ENCODE peak calls at places on chromosomes 7 and 10, in four cellular contexts. I, V, W and J are unnamed samples. For H3K36me3, the result is how much of the 10 kb centered on the place peaks cover.

GRCh38 chr7:4742051-4742573 is 33.3 kb upstream of the AP5Z1 start:
- DNase-seq in W (no peak), V (peak), I (no peak), J (no peak)

GRCh38 chr10:73003822-73004221 is 49.2 kb upstream of the PLA2G12B start:
- DNase-seq in I (no peak), V (no peak), W (no peak), J (no peak)

GRCh38 chr10:69847458-69847857 is 45.8 kb downstream of the COL13A1 start:
- DNase-seq in W (no peak), I (no peak), V (peak), J (no peak)

GRCh38 chr10:48215148-48215982 is 59.1 kb downstream of the FRMPD2 start:
- DNase-seq in W (peak), I (peak), V (peak), J (peak)

GRCh38 chr10:92162541-92162940 is 128.3 kb downstream of the CPEB3 start:
- DNase-seq in V (no peak), I (no peak), W (no peak), J (no peak)

GRCh38 chr7:69537691-69538090 is 60.6 kb upstream of the AUTS2 start:
- DNase-seq in W (no peak), I (no peak), V (no peak), J (no peak)

GRCh38 chr10:44774676-44775401 is 136.3 kb upstream of the TMEM72 start:
- DNase-seq in W (no peak), V (no peak), I (peak), J (no peak)

GRCh38 chr10:3095373-3096139 is 28.2 kb downstream of the PFKP start:
- DNase-seq in V (peak), W (peak), I (peak), J (no peak)

GRCh38 chr10:93463723-93464511 is 18.2 kb downstream of the MYOF start:
- DNase-seq in V (no peak), W (no peak), I (peak), J (no peak)

GRCh38 chr10:63760034-63760707 is 239.0 kb downstream of the REEP3 start:
- DNase-seq in W (no peak), V (no peak), I (peak), J (no peak)

GRCh38 chr10:84358743-84359142 is 30.4 kb downstream of the CCSER2 start:
- DNase-seq in W (no peak), I (no peak), V (no peak), J (no peak)

GRCh38 chr10:104103956-104104355 is 18.0 kb upstream of the SFR1 start:
- DNase-seq in W (no peak), V (no peak), I (no peak), J (no peak)

GRCh38 chr10:116163732-116164131 is 109.3 kb downstream of the GFRA1 start:
- DNase-seq in W (no peak), I (no peak), V (no peak), J (no peak)

GRCh38 chr10:44186150-44186549 is 198.7 kb downstream of the CXCL12 start:
- DNase-seq in V (no peak), I (peak), W (no peak), J (no peak)

GRCh38 chr10:99329891-99330674 is 927 bp downstream of the CNNM1 start:
- DNase-seq in W (no peak), V (peak), I (peak), J (no peak)

GRCh38 chr10:77641344-77641743 is 3.7 kb upstream of the KCNMA1 start:
- DNase-seq in I (no peak), W (no peak), V (no peak), J (no peak)

GRCh38 chr10:61890881-61891409 is 10.6 kb upstream of the ARID5B start:
- DNase-seq in W (no peak), I (no peak), V (no peak), J (no peak)

GRCh38 chr7:6649241-6649961 is 12.3 kb downstream of the ZNF316 start:
- DNase-seq in W (no peak), I (no peak), V (no peak), J (no peak)

GRCh38 chr7:91630581-91631370 is 249.7 kb downstream of the MTERF1 start:
- DNase-seq in V (no peak), I (peak), W (no peak), J (no peak)

GRCh38 chr10:3763035-3763456 is 22.0 kb downstream of the KLF6 start:
- DNase-seq in I (peak), V (peak), W (peak), J (no peak)

GRCh38 chr7:134693256-134693655 is 46.6 kb downstream of the BPGM start:
- DNase-seq in V (peak), I (peak), W (no peak), J (no peak)

GRCh38 chr10:67695555-67695954 is 440 bp downstream of the CTNNA3 start:
- DNase-seq in V (no peak), I (no peak), W (no peak), J (no peak)

GRCh38 chr7:148045521-148045920 is 545.0 kb upstream of the C7orf33 start:
- DNase-seq in W (no peak), I (no peak), V (no peak), J (no peak)

GRCh38 chr10:109902992-109903947 is 20.0 kb downstream of the XPNPEP1 start:
- DNase-seq in W (no peak), V (no peak), I (peak), J (no peak)

GRCh38 chr10:38003588-38003987 is 6.9 kb upstream of the ZNF33A start:
- DNase-seq in W (no peak), V (no peak), I (no peak), J (no peak)

GRCh38 chr7:32357535-32358277 is 132.5 kb downstream of the LSM5 start:
- DNase-seq in V (no peak), I (peak), W (no peak), J (no peak)

GRCh38 chr10:81018898-81019890 is 481.5 kb downstream of the SH2D4B start:
- DNase-seq in V (peak), I (peak), W (peak), J (peak)

GRCh38 chr10:75987610-75988009 is 556.2 kb downstream of the LRMDA start:
- DNase-seq in V (peak), I (peak), W (no peak), J (no peak)

GRCh38 chr7:45181991-45182855 is 24.6 kb downstream of the RAMP3 start:
- DNase-seq in I (no peak), V (no peak), W (no peak), J (no peak)

GRCh38 chr7:99767662-99768061 is 16.3 kb downstream of the CYP3A4 start:
- DNase-seq in V (no peak), I (no peak), W (no peak), J (no peak)

GRCh38 chr7:86372262-86372661 is 271.4 kb upstream of the GRM3 start:
- DNase-seq in V (no peak), W (no peak), I (no peak), J (no peak)

GRCh38 chr10:14781763-14782162 is 7.1 kb upstream of the FAM107B start:
- DNase-seq in V (peak), W (no peak), I (no peak), J (no peak)

GRCh38 chr10:3538850-3539531 is 246.0 kb downstream of the KLF6 start:
- DNase-seq in V (peak), W (peak), I (peak), J (no peak)

GRCh38 chr10:113473851-113474250 is 79.0 kb upstream of the HABP2 start:
- DNase-seq in V (no peak), W (no peak), I (peak), J (no peak)

GRCh38 chr10:49237985-49238384 is 49.8 kb upstream of the TMEM273 start:
- DNase-seq in I (no peak), W (no peak), V (no peak), J (no peak)

GRCh38 chr7:151704284-151704968 is 172.5 kb downstream of the PRKAG2 start:
- DNase-seq in V (no peak), W (no peak), I (no peak), J (no peak)

GRCh38 chr7:123682690-123683089 is 27.0 kb downstream of the LMOD2 start:
- DNase-seq in W (peak), I (peak), V (peak), J (no peak)
- H3K36me3 ChIP-seq in W (under half), I (under half), V (under half), J (under half)

GRCh38 chr7:30668102-30668501 is 14.2 kb downstream of the CRHR2 start:
- DNase-seq in W (no peak), V (no peak), I (no peak), J (no peak)
- H3K36me3 ChIP-seq in W (under half), V (under half), I (under half), J (under half)

GRCh38 chr7:106962751-106963150 is 81.8 kb upstream of the PRKAR2B start:
- DNase-seq in W (no peak), I (no peak), V (no peak), J (no peak)
- H3K36me3 ChIP-seq in W (under half), I (under half), V (under half), J (under half)

GRCh38 chr7:100808354-100808875 is 18.9 kb downstream of the EPHB4 start:
- DNase-seq in I (no peak), V (no peak), W (no peak), J (no peak)
- H3K36me3 ChIP-seq in I (under half), V (under half), W (under half), J (under half)

GRCh38 chr10:816958-817357 is 114.5 kb downstream of the LARP4B start:
- DNase-seq in I (no peak), V (no peak), W (no peak), J (no peak)

GRCh38 chr10:817371-817770 is 114.1 kb downstream of the LARP4B start:
- DNase-seq in V (no peak), I (no peak), W (no peak), J (no peak)

GRCh38 chr10:818526-819220 is 112.8 kb downstream of the LARP4B start:
- DNase-seq in V (no peak), I (no peak), W (no peak), J (no peak)

GRCh38 chr10:819326-819725 is 112.2 kb downstream of the LARP4B start:
- DNase-seq in W (no peak), I (peak), V (no peak), J (no peak)

GRCh38 chr10:818010-818409 is 113.5 kb downstream of the LARP4B start:
- DNase-seq in W (no peak), V (no peak), I (peak), J (no peak)
- H3K36me3 ChIP-seq in W (under half), V (under half), I (half or more), J (half or more)

GRCh38 chr7:101923276-101923985 is 106.0 kb downstream of the CUX1 start:
- DNase-seq in V (no peak), W (no peak), I (peak), J (no peak)

GRCh38 chr7:101924171-101924570 is 106.7 kb downstream of the CUX1 start:
- DNase-seq in W (no peak), V (no peak), I (peak), J (no peak)

GRCh38 chr7:101921061-101921460 is 103.6 kb downstream of the CUX1 start:
- DNase-seq in I (no peak), V (no peak), W (no peak), J (no peak)

GRCh38 chr7:101919363-101920115 is 102.1 kb downstream of the CUX1 start:
- DNase-seq in W (no peak), V (no peak), I (no peak), J (no peak)

GRCh38 chr7:101922631-101923275 is 105.3 kb downstream of the CUX1 start:
- DNase-seq in V (no peak), I (no peak), W (no peak), J (no peak)
- H3K36me3 ChIP-seq in V (under half), I (under half), W (under half), J (under half)

DNA sequence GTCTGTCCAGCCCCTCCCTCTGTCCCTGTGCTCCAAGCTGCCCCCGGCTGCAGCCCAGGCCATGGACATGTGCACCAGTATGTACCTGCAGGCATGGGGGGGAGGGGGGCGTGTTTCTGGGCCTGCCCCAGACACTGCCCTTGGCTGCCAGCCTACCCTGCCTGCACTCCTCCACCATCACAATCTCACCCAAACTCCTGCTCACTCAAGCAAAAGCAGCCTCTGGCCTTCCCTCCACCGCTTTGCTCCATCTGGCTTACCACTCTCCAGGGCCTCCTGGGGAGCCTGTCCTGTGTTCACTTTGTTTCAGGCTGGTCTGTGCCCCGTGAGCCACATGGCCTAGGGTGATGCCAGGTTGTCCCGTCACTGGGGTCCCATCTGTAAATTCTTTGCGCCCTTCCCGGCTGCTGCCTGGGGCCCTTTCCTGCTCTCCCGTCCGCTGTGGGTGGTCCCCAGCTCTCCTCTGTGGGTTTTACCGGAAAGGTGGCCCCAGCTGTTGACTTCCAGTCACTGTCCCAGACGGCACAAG is 33.3 kb upstream of the PPIF start:
- DNase-seq in V (no peak), I (no peak), W (no peak), J (no peak)
- H3K36me3 ChIP-seq in V (under half), I (under half), W (under half), J (under half)

GRCh38 chr7:47479821-47480575 is 101.9 kb downstream of the TNS3 start:
- DNase-seq in W (no peak), I (no peak), V (no peak), J (no peak)

GRCh38 chr7:47477191-47478016 is 104.5 kb downstream of the TNS3 start:
- DNase-seq in V (no peak), I (no peak), W (no peak), J (no peak)

GRCh38 chr7:47478926-47479791 is 102.8 kb downstream of the TNS3 start:
- DNase-seq in V (no peak), I (no peak), W (no peak), J (no peak)

GRCh38 chr7:47475880-47476227 is 106.1 kb downstream of the TNS3 start:
- DNase-seq in W (peak), I (no peak), V (no peak), J (no peak)

DNA sequence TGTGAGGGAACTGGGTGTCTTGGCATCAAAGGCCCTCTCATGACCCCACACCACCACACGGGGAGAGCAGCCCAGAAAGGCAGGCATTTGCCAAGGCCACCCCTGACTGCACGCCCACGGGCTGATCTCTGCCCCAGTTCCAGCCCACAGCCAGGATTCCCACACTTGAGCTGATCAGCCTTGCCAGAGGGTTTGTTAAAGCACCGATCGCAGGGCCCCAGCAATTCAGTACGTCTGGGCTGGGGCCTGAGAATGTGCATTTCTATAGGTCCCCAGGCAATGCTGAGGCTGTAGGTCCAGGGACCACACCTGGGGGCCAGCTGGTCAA is 103.9 kb downstream of the TNS3 start:
- DNase-seq in W (no peak), V (no peak), I (peak), J (no peak)
- H3K36me3 ChIP-seq in W (under half), V (under half), I (under half), J (under half)

DNA sequence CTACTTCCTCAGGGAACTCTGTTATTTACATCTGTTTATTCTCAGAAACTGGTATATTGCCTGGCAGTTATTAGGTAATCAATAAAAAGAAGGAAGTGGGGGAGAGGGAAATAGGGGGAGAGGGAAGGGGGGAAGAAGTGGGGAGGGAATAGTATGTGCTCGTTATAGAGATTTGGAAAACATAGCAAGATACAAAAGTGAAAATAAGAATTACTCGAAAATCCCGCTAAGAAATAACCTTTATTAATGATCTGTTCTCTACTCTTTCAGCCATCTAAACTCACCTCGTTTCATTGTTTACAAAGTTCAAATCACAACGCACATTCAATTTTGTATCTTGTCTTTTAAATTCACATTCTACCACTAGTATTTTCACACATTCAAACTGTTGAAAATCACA is 63.0 kb upstream of the CDCA7L start:
- DNase-seq in V (no peak), W (no peak), I (no peak), J (no peak)
- H3K36me3 ChIP-seq in V (under half), W (under half), I (under half), J (under half)

GRCh38 chr7:36422072-36422471 is 32.4 kb downstream of the ANLN start:
- DNase-seq in W (no peak), I (no peak), V (no peak), J (no peak)
- H3K36me3 ChIP-seq in W (half or more), I (under half), V (under half), J (under half)